ENCODE peak calls at places on chromosomes 11 and 22, in eight cellular contexts. One of them, this sample, is unnamed.

GRCh38 chr22:46069518-46070214 is 80.7 kb upstream of the PPARA start:
- DNase-seq in adrenal gland: peak; percentile 96
- DNase-seq in NCI-H187: no peak
- DNase-seq in activated T-cell treated with anti-CD3 and anti-CD28 coated beads for 24 hours: peak; percentile 23
- DNase-seq in RWPE1: peak; percentile 64
- DNase-seq in B cell: no peak
- DNase-seq in C1 segment of cervical spinal cord: no peak
- DNase-seq in fibroblast of lung: peak; percentile 91
- DNase-seq in this sample: no peak

GRCh38 chr11:44950625-44951472 is at the start of gene TP53I11:
- DNase-seq in NCI-H187: peak; percentile 38
- DNase-seq in RWPE1: peak; percentile 41
- DNase-seq in fibroblast of lung: peak; percentile 74
- DNase-seq in adrenal gland: peak; percentile 71
- DNase-seq in C1 segment of cervical spinal cord: no peak
- DNase-seq in activated T-cell treated with anti-CD3 and anti-CD28 coated beads for 24 hours: peak; percentile 62
- DNase-seq in B cell: peak; percentile 79
- DNase-seq in this sample: no peak

GRCh38 chr11:27174026-27174425 is 133.4 kb downstream of the BBOX1 start:
- DNase-seq in B cell: no peak
- DNase-seq in NCI-H187: peak; percentile 57
- DNase-seq in fibroblast of lung: no peak
- DNase-seq in RWPE1: peak; percentile 80
- DNase-seq in activated T-cell treated with anti-CD3 and anti-CD28 coated beads for 24 hours: no peak
- DNase-seq in C1 segment of cervical spinal cord: no peak
- DNase-seq in adrenal gland: no peak
- DNase-seq in this sample: no peak

GRCh38 chr22:49523374-49524008 is 304.2 kb downstream of the BRD1 start:
- DNase-seq in activated T-cell treated with anti-CD3 and anti-CD28 coated beads for 24 hours: no peak
- DNase-seq in RWPE1: no peak
- DNase-seq in adrenal gland: no peak
- DNase-seq in fibroblast of lung: no peak
- DNase-seq in B cell: no peak
- DNase-seq in C1 segment of cervical spinal cord: no peak
- DNase-seq in NCI-H187: no peak
- DNase-seq in this sample: no peak

GRCh38 chr22:49179886-49180682 is 647.6 kb downstream of the BRD1 start:
- DNase-seq in C1 segment of cervical spinal cord: no peak
- DNase-seq in adrenal gland: no peak
- DNase-seq in NCI-H187: no peak
- DNase-seq in activated T-cell treated with anti-CD3 and anti-CD28 coated beads for 24 hours: no peak
- DNase-seq in B cell: no peak
- DNase-seq in fibroblast of lung: no peak
- DNase-seq in RWPE1: no peak
- DNase-seq in this sample: no peak

GRCh38 chr11:86214710-86215109 is 29.8 kb upstream of the EED start:
- DNase-seq in B cell: no peak
- DNase-seq in fibroblast of lung: no peak
- DNase-seq in adrenal gland: no peak
- DNase-seq in NCI-H187: no peak
- DNase-seq in activated T-cell treated with anti-CD3 and anti-CD28 coated beads for 24 hours: peak; percentile 77
- DNase-seq in C1 segment of cervical spinal cord: no peak
- DNase-seq in RWPE1: no peak
- DNase-seq in this sample: peak; percentile 68

GRCh38 chr11:61362542-61362875 is 335 bp downstream of the TMEM138 start:
- DNase-seq in NCI-H187: no peak
- DNase-seq in fibroblast of lung: peak; percentile 73
- DNase-seq in RWPE1: peak; percentile 47
- DNase-seq in activated T-cell treated with anti-CD3 and anti-CD28 coated beads for 24 hours: no peak
- DNase-seq in C1 segment of cervical spinal cord: no peak
- DNase-seq in adrenal gland: no peak
- DNase-seq in B cell: no peak
- DNase-seq in this sample: no peak

GRCh38 chr11:63612181-63612580 is 2.1 kb downstream of the PLAAT3 start:
- DNase-seq in RWPE1: no peak
- DNase-seq in NCI-H187: no peak
- DNase-seq in adrenal gland: no peak
- DNase-seq in activated T-cell treated with anti-CD3 and anti-CD28 coated beads for 24 hours: no peak
- DNase-seq in C1 segment of cervical spinal cord: no peak
- DNase-seq in B cell: no peak
- DNase-seq in fibroblast of lung: no peak
- DNase-seq in this sample: no peak

GRCh38 chr11:120146413-120147093 is 8.6 kb upstream of the TRIM29 start:
- DNase-seq in activated T-cell treated with anti-CD3 and anti-CD28 coated beads for 24 hours: no peak
- DNase-seq in fibroblast of lung: no peak
- DNase-seq in C1 segment of cervical spinal cord: no peak
- DNase-seq in NCI-H187: no peak
- DNase-seq in RWPE1: no peak
- DNase-seq in B cell: no peak
- DNase-seq in adrenal gland: no peak
- DNase-seq in this sample: no peak

GRCh38 chr11:63868399-63869064 is 29.6 kb downstream of the MARK2 start:
- DNase-seq in B cell: no peak
- DNase-seq in activated T-cell treated with anti-CD3 and anti-CD28 coated beads for 24 hours: no peak
- DNase-seq in RWPE1: no peak
- DNase-seq in NCI-H187: no peak
- DNase-seq in fibroblast of lung: no peak
- DNase-seq in C1 segment of cervical spinal cord: no peak
- DNase-seq in adrenal gland: no peak
- DNase-seq in this sample: no peak

GRCh38 chr11:121643530-121644512 is 191.1 kb upstream of the SORL1-AS1 start:
- DNase-seq in C1 segment of cervical spinal cord: no peak
- DNase-seq in RWPE1: no peak
- DNase-seq in B cell: no peak
- DNase-seq in activated T-cell treated with anti-CD3 and anti-CD28 coated beads for 24 hours: no peak
- DNase-seq in fibroblast of lung: no peak
- DNase-seq in NCI-H187: no peak
- DNase-seq in adrenal gland: no peak
- DNase-seq in this sample: no peak

GRCh38 chr11:125062931-125063428 is at the start of gene SLC37A2:
- DNase-seq in RWPE1: peak; percentile 61
- DNase-seq in adrenal gland: peak; percentile 88
- DNase-seq in B cell: peak; percentile 79
- DNase-seq in C1 segment of cervical spinal cord: no peak
- DNase-seq in NCI-H187: no peak
- DNase-seq in fibroblast of lung: peak; percentile 61
- DNase-seq in activated T-cell treated with anti-CD3 and anti-CD28 coated beads for 24 hours: peak; percentile 15
- DNase-seq in this sample: peak; percentile 85

GRCh38 chr22:36765943-36766450 is 9.9 kb downstream of the IFT27 start:
- DNase-seq in RWPE1: no peak
- DNase-seq in adrenal gland: no peak
- DNase-seq in NCI-H187: no peak
- DNase-seq in activated T-cell treated with anti-CD3 and anti-CD28 coated beads for 24 hours: no peak
- DNase-seq in C1 segment of cervical spinal cord: no peak
- DNase-seq in B cell: peak; percentile 7
- DNase-seq in fibroblast of lung: peak; percentile 24
- DNase-seq in this sample: no peak